ENCODE peak calls at places on chromosomes 12 and 14, in five cellular contexts. X is anterior cingulate cortex; K is activated T-helper 1 cell treated with anti-CD3 and anti-CD28 coated beads, Interleukin-12 subunit alpha, Interleukin-12 subunit beta, Interleukin-2, Interleukin-4 antibody, amounts not matched to agents 30 ng/mL and 10 ng/mL and 1 ng/mL, durations not matched to agents 14 hours and 24 hours and 36 hours; V is MG63; W is mucosa of gallbladder. P is an unnamed sample.

GRCh38 chr12:104792570-104792969 is 165.5 kb downstream of the SLC41A2 start:
- DNase-seq in W (peak), X (no peak), V (peak), K (no peak), P (no peak)

GRCh38 chr14:20683896-20684661 is at the start of gene RNASE4:
- DNase-seq in X (peak), W (peak), K (peak), V (peak), P (no peak)

GRCh38 chr14:70177092-70177491 is 11.7 kb downstream of the SLC8A3 start:
- DNase-seq in W (no peak), X (no peak), K (no peak), V (no peak), P (no peak)

GRCh38 chr12:92469837-92470236 is 233.0 kb upstream of the PLEKHG7 start:
- DNase-seq in K (no peak), V (peak), X (no peak), W (no peak), P (no peak)

GRCh38 chr12:2649201-2650030 is 145.4 kb upstream of the FKBP4 start:
- DNase-seq in K (no peak), W (no peak), X (no peak), V (no peak), P (no peak)

GRCh38 chr14:35333347-35333730 is 41.2 kb downstream of the PSMA6 start:
- DNase-seq in W (no peak), X (no peak), K (no peak), V (no peak), P (peak)

GRCh38 chr12:14399871-14400270 is 34.4 kb downstream of the ATF7IP start:
- DNase-seq in K (no peak), X (no peak), V (no peak), W (no peak), P (no peak)

GRCh38 chr12:31568498-31568897 is 22.4 kb downstream of the DENND5B start:
- DNase-seq in V (no peak), W (no peak), K (no peak), X (no peak), P (no peak)

GRCh38 chr14:75927564-75928087 is 54.2 kb downstream of the TGFB3 start:
- DNase-seq in V (no peak), W (no peak), X (no peak), K (no peak), P (no peak)

GRCh38 chr12:69906411-69907216 is 81.6 kb downstream of the MYRFL start:
- DNase-seq in V (no peak), W (no peak), X (no peak), K (no peak), P (no peak)

GRCh38 chr12:32501835-32502333 is 102.5 kb downstream of the FGD4 start:
- DNase-seq in X (peak), V (no peak), W (no peak), K (no peak), P (no peak)

GRCh38 chr14:34794217-34794616 is 79.8 kb upstream of the CFL2 start:
- DNase-seq in X (no peak), W (no peak), K (no peak), V (no peak), P (no peak)

GRCh38 chr12:112759786-112760185 is 31.8 kb upstream of the RPH3A start:
- DNase-seq in W (no peak), K (no peak), V (no peak), X (no peak), P (no peak)

GRCh38 chr12:97643961-97644360 is 181.4 kb downstream of the RMST start:
- DNase-seq in W (no peak), X (no peak), V (no peak), K (no peak), P (no peak)

GRCh38 chr14:89625208-89625987 is 208.4 kb upstream of the FOXN3 start:
- DNase-seq in K (no peak), W (no peak), X (peak), V (no peak), P (no peak)

GRCh38 chr12:125069616-125070015 is 4.4 kb downstream of the AACS start:
- DNase-seq in V (no peak), K (no peak), W (no peak), X (peak), P (no peak)

GRCh38 chr14:96782436-96782835 is 14.7 kb upstream of the VRK1 start:
- DNase-seq in W (no peak), V (no peak), K (no peak), X (no peak), P (no peak)

GRCh38 chr14:73988065-73988464 is 31.0 kb downstream of the ENTPD5 start:
- DNase-seq in V (no peak), X (no peak), K (no peak), W (no peak), P (no peak)

GRCh38 chr12:92570056-92570753 is 132.6 kb upstream of the PLEKHG7 start:
- DNase-seq in X (no peak), W (peak), V (peak), K (peak), P (no peak)